ENCODE peak calls at places on chromosome 9, in nine cellular contexts. W is mucosa of descending colon; J is ovary; M is CD8-positive, alpha-beta T cell; U is psoas muscle; L is CD8-positive, alpha-beta memory T cell; T is small intestine; K is neural progenitor cell; R is GM23338. H is an unnamed sample. For H3K4me1, the result is how much of the 10 kb centered on the place peaks cover.

GRCh38 chr9:85723220-85723619 is 18.5 kb downstream of the AGTPBP1 start:
- DNase-seq in W (peak), J (no peak), M (peak), U (no peak), L (peak), T (no peak), K (peak), R (peak), H (no peak)

GRCh38 chr9:127133739-127134167 is 11.3 kb upstream of the ANGPTL2 start:
- DNase-seq in W (no peak), J (peak), M (no peak), U (peak), L (peak), T (no peak), K (peak), R (peak), H (peak)

GRCh38 chr9:13278023-13278367 is 1.5 kb downstream of the MPDZ start:
- DNase-seq in W (no peak), J (no peak), M (no peak), U (no peak), L (no peak), T (no peak), K (no peak), R (no peak), H (no peak)

GRCh38 chr9:35070823-35071813 is 1.3 kb downstream of the VCP start:
- DNase-seq in W (no peak), J (no peak), M (no peak), U (no peak), L (no peak), T (peak), K (peak), R (no peak), H (peak)

GRCh38 chr9:114472765-114473446 is 32.4 kb downstream of the WHRN start:
- DNase-seq in W (no peak), J (no peak), M (no peak), U (no peak), L (no peak), T (no peak), K (no peak), R (no peak), H (no peak)

GRCh38 chr9:13410566-13411031 is 131.1 kb upstream of the MPDZ start:
- DNase-seq in W (no peak), J (no peak), M (no peak), U (no peak), L (no peak), T (no peak), K (no peak), R (no peak), H (no peak)

GRCh38 chr9:2662496-2662895 is 40.9 kb downstream of the VLDLR start:
- DNase-seq in W (no peak), J (no peak), M (no peak), U (no peak), L (no peak), T (no peak), K (peak), R (peak), H (no peak)

GRCh38 chr9:124784503-124784902 is 7.6 kb downstream of the OLFML2A start:
- DNase-seq in W (no peak), J (no peak), M (no peak), U (no peak), L (no peak), T (no peak), K (no peak), R (no peak), H (peak)

DNA sequence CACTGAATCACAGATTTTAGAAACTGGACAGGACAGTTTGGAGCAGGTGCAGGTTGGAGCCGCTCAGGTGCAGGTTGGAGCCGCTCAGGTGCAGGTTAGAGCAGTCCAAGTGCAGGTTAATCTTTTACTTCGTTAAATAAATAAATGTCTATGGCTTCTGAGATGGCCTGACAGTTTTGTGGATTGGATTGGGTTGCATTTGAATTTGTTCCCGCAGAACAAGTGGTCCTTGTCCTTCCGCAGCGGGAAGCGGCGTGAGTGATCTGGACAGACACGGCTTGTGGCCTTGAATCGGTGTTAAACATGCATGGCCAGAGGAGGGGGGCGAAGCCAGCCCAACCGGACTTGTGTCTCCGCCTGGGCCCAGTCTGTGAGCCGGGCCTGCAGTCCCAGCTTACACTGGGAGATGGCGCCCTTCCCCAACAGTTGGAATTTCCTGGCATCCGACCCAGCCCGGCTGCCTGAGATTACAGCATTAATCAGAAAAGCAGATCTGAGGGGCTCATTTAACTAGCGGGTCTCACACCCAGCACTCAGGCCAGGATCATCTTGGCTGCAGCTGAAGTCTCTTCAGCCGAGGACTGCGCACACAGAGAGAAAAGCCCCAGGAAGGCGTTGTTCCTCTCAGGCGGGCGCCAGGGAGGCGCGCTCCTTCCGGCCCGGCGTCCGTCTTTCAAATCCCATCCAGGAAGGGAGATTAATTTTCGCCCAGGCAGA is 1.5 kb upstream of the OLFM1 start:
- DNase-seq in W (peak), J (peak), M (no peak), U (peak), L (no peak), T (peak), K (peak), R (peak), H (peak)
- H3K4me1 ChIP-seq in W (under half), J (under half), M (under half), U (under half), L (under half), T (under half), K (under half), R (under half), H (under half)

GRCh38 chr9:4068449-4068848 is 231.4 kb downstream of the GLIS3 start:
- DNase-seq in W (no peak), J (no peak), M (no peak), U (no peak), L (no peak), T (no peak), K (no peak), R (no peak), H (no peak)

GRCh38 chr9:4066682-4067081 is 233.2 kb downstream of the GLIS3 start:
- DNase-seq in W (no peak), J (no peak), M (no peak), U (no peak), L (no peak), T (no peak), K (no peak), R (no peak), H (no peak)

GRCh38 chr9:4065054-4065453 is 234.8 kb downstream of the GLIS3 start:
- DNase-seq in W (no peak), J (no peak), M (no peak), U (no peak), L (no peak), T (no peak), K (peak), R (no peak), H (no peak)

GRCh38 chr9:4068914-4069313 is 231.0 kb downstream of the GLIS3 start:
- DNase-seq in W (no peak), J (no peak), M (no peak), U (no peak), L (no peak), T (no peak), K (no peak), R (no peak), H (no peak)

DNA sequence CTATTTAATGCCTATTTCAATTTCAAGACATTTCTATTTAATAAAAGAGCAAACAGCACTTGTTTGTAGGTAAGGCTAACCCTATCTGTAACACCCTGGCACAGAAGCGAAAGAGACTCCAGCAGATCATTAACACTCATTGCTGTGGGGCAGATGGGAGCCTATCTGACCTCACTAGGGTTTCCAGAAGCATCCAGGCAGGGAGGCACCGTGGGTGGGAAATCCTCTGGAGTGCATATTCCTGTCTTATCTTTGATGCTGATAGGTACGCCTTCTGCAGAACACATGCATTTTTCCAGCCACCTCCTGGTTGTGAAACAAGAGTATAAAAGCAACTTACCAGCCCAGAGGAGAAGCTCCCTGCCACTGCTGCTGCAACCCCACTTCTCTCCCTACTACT is 233.7 kb downstream of the GLIS3 start:
- DNase-seq in W (no peak), J (no peak), M (no peak), U (no peak), L (no peak), T (no peak), K (no peak), R (no peak), H (no peak)
- H3K4me3 ChIP-seq in W (no peak), J (no peak), M (no peak), U (no peak), L (no peak), T (no peak), K (no peak), R (no peak), H (no peak)

GRCh38 chr9:106872641-106873040 is 9.7 kb downstream of the ZNF462 start:
- DNase-seq in W (no peak), J (no peak), M (no peak), U (no peak), L (no peak), T (no peak), K (no peak), R (no peak), H (no peak)
- H3K4me1 ChIP-seq in W (under half), J (under half), M (under half), U (half or more), L (under half), T (under half), K (half or more), R (half or more), H (under half)

DNA sequence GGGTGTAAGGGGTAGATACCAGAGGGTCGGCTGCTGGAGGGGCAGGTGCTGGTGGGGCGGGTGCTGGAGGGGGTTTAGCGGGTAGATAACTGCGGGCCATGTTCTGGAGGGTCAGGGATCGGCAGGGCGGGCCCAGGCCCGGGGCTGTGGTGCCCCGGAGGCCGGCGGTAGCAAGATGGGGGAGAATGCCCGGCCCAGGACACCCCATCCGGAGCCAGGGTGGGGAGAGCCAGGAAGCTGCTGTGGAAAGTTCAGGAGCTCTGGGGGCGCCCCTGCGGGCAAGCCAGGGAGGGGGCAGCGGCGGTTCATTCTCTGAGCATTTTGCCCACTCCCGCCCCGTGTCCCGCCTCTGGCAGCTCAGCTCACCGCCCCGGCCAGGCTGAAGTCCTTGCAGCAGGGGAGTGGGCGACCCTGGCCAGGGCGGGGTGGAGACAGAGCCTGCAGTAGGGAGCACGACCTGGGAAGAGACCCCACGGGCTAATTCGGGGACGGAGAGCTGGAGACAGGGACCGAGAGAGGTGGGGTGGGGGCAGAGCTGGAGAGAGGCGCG is 538 bp downstream of the PRRT1B start:
- DNase-seq in W (peak), J (no peak), M (no peak), U (no peak), L (no peak), T (no peak), K (no peak), R (peak), H (no peak)
- H3K4me3 ChIP-seq in W (no peak), J (no peak), M (peak), U (peak), L (no peak), T (peak), K (no peak), R (peak), H (peak)

GRCh38 chr9:136660971-136661540 is 1.7 kb upstream of the EGFL7 start:
- DNase-seq in W (peak), J (no peak), M (no peak), U (peak), L (no peak), T (no peak), K (no peak), R (no peak), H (no peak)
- H3K4me1 ChIP-seq in W (under half), J (under half), M (under half), U (under half), L (under half), T (under half), K (under half), R (under half), H (under half)

DNA sequence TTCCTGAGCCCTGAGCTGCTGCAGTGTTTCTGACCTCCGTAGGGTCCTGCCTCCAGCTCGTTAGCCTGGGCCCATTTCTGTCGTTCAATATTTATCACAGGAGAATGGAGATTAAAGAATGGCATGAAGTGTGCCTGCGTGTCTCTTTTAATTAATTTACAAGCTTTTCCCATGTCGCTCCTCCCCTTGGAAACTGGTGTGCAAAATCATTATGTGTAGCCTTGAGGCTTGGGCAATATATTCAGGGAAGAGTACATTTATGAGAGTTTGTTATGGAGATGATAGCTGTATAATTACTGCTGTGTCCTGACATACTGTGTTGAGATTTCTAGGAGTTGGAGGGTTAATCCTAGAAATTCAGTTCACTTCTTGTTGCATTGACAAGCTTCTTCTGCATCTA is 99.7 kb downstream of the PCSK5 start:
- DNase-seq in W (no peak), J (no peak), M (no peak), U (no peak), L (no peak), T (peak), K (no peak), R (no peak), H (no peak)
- H3K4me3 ChIP-seq in W (no peak), J (no peak), M (no peak), U (no peak), L (no peak), T (no peak), K (no peak), R (no peak), H (no peak)

DNA sequence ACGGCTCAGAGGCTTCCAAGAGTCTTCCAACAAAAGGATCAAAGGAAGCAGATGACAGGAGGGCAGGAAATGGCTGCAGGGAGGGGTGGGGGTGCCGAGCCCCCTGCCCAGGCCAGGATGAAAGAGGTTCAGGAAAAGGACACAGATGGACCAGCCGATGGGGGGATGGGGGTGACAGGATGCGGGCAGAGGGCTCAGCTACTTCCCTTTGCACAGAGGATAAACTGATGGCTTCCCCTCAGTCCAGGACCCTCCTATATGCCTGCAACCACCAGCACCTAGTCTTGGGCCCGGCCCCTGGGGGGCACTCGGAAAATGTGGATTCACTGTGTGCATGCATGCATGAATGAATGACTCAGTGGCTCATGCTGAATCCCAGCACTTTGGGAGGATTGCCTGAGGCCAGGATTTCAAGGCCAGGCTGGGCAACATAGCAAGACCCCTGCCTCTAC is 148.2 kb downstream of the C9orf50 start:
- DNase-seq in W (no peak), J (no peak), M (no peak), U (no peak), L (no peak), T (no peak), K (no peak), R (peak), H (no peak)
- H3K4me1 ChIP-seq in W (under half), J (under half), M (under half), U (under half), L (under half), T (under half), K (under half), R (under half), H (under half)